ENCODE peak calls at places on chromosomes 4 and X, in seven cellular contexts. U, P, Y, I, W, M and V are unnamed samples.
A peak's percentile ranks its signal among the peaks of the same experiment; 100 is the strongest.

GRCh38 chrX:111124418-111124817 is 28.4 kb downstream of the PAK3 start:
- DNase-seq in U (no peak), P (no peak), Y (no peak), I (no peak), W (no peak), M (no peak), V (no peak)

GRCh38 chrX:105975382-105975781 is 63.1 kb downstream of the SERPINA7 start:
- DNase-seq in U (no peak), P (no peak), Y (no peak), I (no peak), W (no peak), M (no peak), V (no peak)

GRCh38 chrX:37320541-37321203 is 28.5 kb upstream of the PRRG1 start:
- DNase-seq in U (no peak), P (no peak), Y (no peak), I (no peak), W (no peak), M (no peak), V (no peak)

GRCh38 chr4:76659103-76659490 is 224.1 kb downstream of the SHROOM3 start:
- DNase-seq in U (no peak), P (no peak), Y (no peak), I (no peak), W (no peak), M (no peak), V (no peak)

GRCh38 chr4:103046416-103047290 is 27.1 kb upstream of the SLC9B1 start:
- DNase-seq in U (no peak), P (peak; percentile 10), Y (peak; percentile 4), I (peak; percentile 48), W (peak; percentile 27), M (peak; percentile 67), V (peak; percentile 26)

GRCh38 chr4:76280488-76281441 is 25.8 kb upstream of the STBD1 start:
- DNase-seq in U (no peak), P (no peak), Y (no peak), I (no peak), W (no peak), M (no peak), V (no peak)

GRCh38 chrX:103343105-103343504 is 13.1 kb downstream of the TCEAL7 start:
- DNase-seq in U (peak; percentile 25), P (peak; percentile 1), Y (peak; percentile 14), I (peak; percentile 40), W (peak; percentile 39), M (peak; percentile 62), V (peak; percentile 69)

GRCh38 chr4:26544421-26544820 is 39.5 kb upstream of the TBC1D19 start:
- DNase-seq in U (no peak), P (no peak), Y (no peak), I (no peak), W (no peak), M (no peak), V (no peak)

GRCh38 chr4:110533940-110534339 is 58.0 kb downstream of the ENPEP start:
- DNase-seq in U (no peak), P (peak; percentile 7), Y (no peak), I (no peak), W (no peak), M (peak; percentile 96), V (no peak)

GRCh38 chr4:48129307-48130014 is 4.6 kb downstream of the TXK start:
- DNase-seq in U (no peak), P (no peak), Y (peak; percentile 19), I (no peak), W (no peak), M (peak; percentile 34), V (peak; percentile 22)